ENCODE peak calls at places on chromosome 20, in six cellular contexts. U is fibroblast of lung; D is A549; S is aorta; V is PC-9; H is effector memory CD4-positive, alpha-beta T cell. Q is an unnamed sample.

GRCh38 chr20:23268792-23269354 is 81.7 kb upstream of the NXT1 start:
- DNase-seq in U (no peak), D (peak; percentile 21), S (no peak), V (no peak), H (no peak), Q (no peak)

GRCh38 chr20:137668-138131 is 4.7 kb upstream of the DEFB126 start:
- DNase-seq in U (no peak), D (peak; percentile 78), S (no peak), V (no peak), H (no peak), Q (no peak)

GRCh38 chr20:54062812-54063280 is 7.5 kb downstream of the BCAS1 start:
- DNase-seq in U (peak; percentile 66), D (peak; percentile 76), S (no peak), V (peak; percentile 60), H (no peak), Q (no peak)

GRCh38 chr20:4472906-4473305 is 248.8 kb upstream of the PRND start:
- DNase-seq in U (peak; percentile 42), D (no peak), S (peak; percentile 78), V (no peak), H (no peak), Q (no peak)

GRCh38 chr20:37392441-37393195 is 46.7 kb downstream of the SRC start:
- DNase-seq in U (no peak), D (peak; percentile 84), S (peak; percentile 60), V (no peak), H (no peak), Q (no peak)

GRCh38 chr20:59182401-59183044 is 18.9 kb downstream of the ZNF831 start:
- DNase-seq in U (no peak), D (no peak), S (no peak), V (no peak), H (no peak), Q (no peak)

GRCh38 chr20:24109008-24109407 is 120.4 kb upstream of the GGTLC1 start:
- DNase-seq in U (no peak), D (no peak), S (no peak), V (no peak), H (peak; percentile 8), Q (no peak)

GRCh38 chr20:33843854-33844253 is 32.7 kb downstream of the CHMP4B start:
- DNase-seq in U (no peak), D (no peak), S (no peak), V (peak; percentile 53), H (no peak), Q (no peak)

GRCh38 chr20:34703573-34704176 is 469 bp upstream of the TP53INP2 start:
- DNase-seq in U (peak; percentile 18), D (no peak), S (peak; percentile 77), V (no peak), H (no peak), Q (peak; percentile 22)

GRCh38 chr20:57461726-57462125 is 63.2 kb downstream of the CTCFL start:
- DNase-seq in U (no peak), D (no peak), S (peak; percentile 67), V (no peak), H (no peak), Q (no peak)

GRCh38 chr20:6841128-6841527 is 73.6 kb downstream of the BMP2 start:
- DNase-seq in U (no peak), D (no peak), S (no peak), V (no peak), H (no peak), Q (no peak)

GRCh38 chr20:23235173-23236027 is 115.2 kb upstream of the NXT1 start:
- DNase-seq in U (peak; percentile 87), D (peak; percentile 78), S (peak; percentile 89), V (peak; percentile 44), H (no peak), Q (peak; percentile 77)

GRCh38 chr20:63148696-63149095 is 67.2 kb downstream of the YTHDF1 start:
- DNase-seq in U (no peak), D (no peak), S (peak; percentile 31), V (no peak), H (no peak), Q (peak; percentile 1)

GRCh38 chr20:53654932-53655674 is 61.5 kb upstream of the ZNF217 start:
- DNase-seq in U (no peak), D (peak; percentile 53), S (no peak), V (peak; percentile 68), H (no peak), Q (no peak)

GRCh38 chr20:1118004-1118335 is 432 bp upstream of the PSMF1 start:
- DNase-seq in U (no peak), D (no peak), S (no peak), V (no peak), H (no peak), Q (no peak)

GRCh38 chr20:57509665-57510237 is 15.2 kb downstream of the CTCFL start:
- DNase-seq in U (no peak), D (peak; percentile 45), S (no peak), V (no peak), H (no peak), Q (no peak)

GRCh38 chr20:330233-331149 is 5.1 kb downstream of the SOX12 start:
- DNase-seq in U (peak; percentile 84), D (peak; percentile 79), S (peak; percentile 70), V (peak; percentile 54), H (peak; percentile 41), Q (peak; percentile 59)

GRCh38 chr20:16760431-16761304 is 12.5 kb downstream of the OTOR start:
- DNase-seq in U (peak; percentile 3), D (no peak), S (no peak), V (peak; percentile 79), H (no peak), Q (no peak)

GRCh38 chr20:45041464-45042337 is 59.2 kb downstream of the KCNS1 start:
- DNase-seq in U (peak; percentile 37), D (peak; percentile 16), S (no peak), V (peak; percentile 94), H (no peak), Q (no peak)

GRCh38 chr20:40908311-40908710 is 120.3 kb upstream of the TOP1 start:
- DNase-seq in U (no peak), D (no peak), S (no peak), V (no peak), H (no peak), Q (no peak)

GRCh38 chr20:2763186-2763585 is 37.2 kb downstream of the CPXM1 start:
- DNase-seq in U (no peak), D (no peak), S (no peak), V (no peak), H (no peak), Q (no peak)

GRCh38 chr20:2762578-2763131 is 37.8 kb downstream of the CPXM1 start:
- DNase-seq in U (no peak), D (no peak), S (no peak), V (no peak), H (no peak), Q (no peak)

GRCh38 chr20:2771631-2772080 is 28.8 kb downstream of the CPXM1 start:
- DNase-seq in U (no peak), D (no peak), S (no peak), V (no peak), H (no peak), Q (no peak)

GRCh38 chr20:2768632-2769015 is 31.8 kb downstream of the CPXM1 start:
- DNase-seq in U (no peak), D (no peak), S (no peak), V (no peak), H (no peak), Q (no peak)

GRCh38 chr20:2767768-2768631 is 32.4 kb downstream of the CPXM1 start:
- DNase-seq in U (peak; percentile 12), D (no peak), S (peak; percentile 90), V (peak; percentile 85), H (no peak), Q (peak; percentile 41)
- H3K27ac ChIP-seq in U (no peak overlapping the region), D (no peak overlapping the region), S (no peak overlapping the region), V (no peak overlapping the region), H (no peak overlapping the region), Q (no peak overlapping the region)

DNA sequence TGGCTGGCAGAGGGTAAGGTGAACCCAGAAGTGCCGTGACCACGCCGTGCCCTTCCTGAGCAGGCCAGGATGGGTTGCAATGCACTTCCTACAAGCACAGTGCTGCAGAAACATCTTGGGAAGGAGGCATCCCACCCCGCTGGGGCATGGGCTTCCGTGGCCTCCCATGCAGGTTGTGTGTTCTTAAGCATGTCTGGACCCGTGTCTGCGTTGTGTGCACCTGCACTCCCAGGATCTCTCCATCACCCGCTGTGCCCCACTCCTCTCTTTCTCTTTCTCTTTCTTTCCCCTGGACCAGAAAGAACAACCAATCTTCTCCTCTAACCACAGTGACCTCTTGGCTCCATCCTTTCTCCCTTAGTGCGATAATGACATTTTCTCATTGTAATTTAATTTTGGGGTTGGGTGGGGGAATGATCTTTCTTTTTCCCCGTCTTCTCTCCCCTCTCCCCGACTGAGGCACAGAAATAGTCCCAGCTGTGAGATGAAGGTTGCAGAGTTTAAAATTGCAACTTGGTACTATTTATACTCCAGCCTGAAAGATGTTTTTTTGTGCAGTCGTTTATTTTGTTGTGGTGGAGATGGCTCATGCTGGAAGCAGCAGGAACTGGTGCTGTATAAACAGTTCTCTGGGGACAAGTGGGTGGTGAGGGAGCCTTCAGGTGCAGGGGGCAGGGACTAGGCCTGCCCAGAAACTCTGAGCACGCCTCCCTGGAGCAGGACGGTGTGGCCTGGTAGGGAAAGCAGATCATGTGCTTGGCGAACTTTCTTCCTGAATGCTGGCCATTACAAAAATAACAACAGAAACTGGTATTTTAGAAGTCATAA is 20.5 kb downstream of the BCAS4 start:
- DNase-seq in U (peak; percentile 71), D (no peak), S (no peak), V (peak; percentile 46), H (no peak), Q (no peak)
- H3K27ac ChIP-seq in U (no peak overlapping the region), D (no peak overlapping the region), S (peak overlapping the region; percentile 14), V (no peak overlapping the region), H (no peak overlapping the region), Q (no peak overlapping the region)

GRCh38 chr20:61352381-61353260 is 100.6 kb downstream of the CDH4 start:
- DNase-seq in U (no peak), D (no peak), S (no peak), V (no peak), H (no peak), Q (no peak)

GRCh38 chr20:61354501-61354900 is 102.4 kb downstream of the CDH4 start:
- DNase-seq in U (no peak), D (no peak), S (no peak), V (no peak), H (no peak), Q (no peak)

GRCh38 chr20:61353996-61354390 is 101.9 kb downstream of the CDH4 start:
- DNase-seq in U (no peak), D (no peak), S (no peak), V (no peak), H (no peak), Q (no peak)

GRCh38 chr20:61355096-61355495 is 103.0 kb downstream of the CDH4 start:
- DNase-seq in U (no peak), D (no peak), S (no peak), V (no peak), H (no peak), Q (no peak)

GRCh38 chr20:61353261-61353995 is 101.4 kb downstream of the CDH4 start:
- DNase-seq in U (peak; percentile 26), D (no peak), S (no peak), V (no peak), H (no peak), Q (no peak)
- H3K27ac ChIP-seq in U (no peak overlapping the region), D (no peak overlapping the region), S (no peak overlapping the region), V (no peak overlapping the region), H (no peak overlapping the region), Q (no peak overlapping the region)

GRCh38 chr20:10347481-10347880 is 86.5 kb downstream of the MKKS start:
- DNase-seq in U (no peak), D (no peak), S (no peak), V (no peak), H (no peak), Q (no peak)
- H3K27ac ChIP-seq in U (no peak overlapping the region), D (peak overlapping the region; percentile 93), S (no peak overlapping the region), V (no peak overlapping the region), H (no peak overlapping the region), Q (no peak overlapping the region)